ENCODE peak calls at places on chromosomes 3 and 15, in five cellular contexts. One of them, this sample, is unnamed.

GRCh38 chr3:16841906-16842709 is 42.6 kb upstream of the PLCL2 start:
- DNase-seq in glomerular endothelial cell: no peak
- DNase-seq in natural killer cell treated with Interleukin-12 subunit alpha and Interleukin-12 subunit beta and Interleukin-15 and Interleukin-18, amount 100 ng/mL, for 72 hours: peak
- DNase-seq in hippocampal formation: no peak
- DNase-seq in NCI-H1417: peak
- DNase-seq in this sample: no peak

GRCh38 chr3:46110701-46111493 is 83.6 kb upstream of the XCR1 start:
- DNase-seq in glomerular endothelial cell: no peak
- DNase-seq in natural killer cell treated with Interleukin-12 subunit alpha and Interleukin-12 subunit beta and Interleukin-15 and Interleukin-18, amount 100 ng/mL, for 72 hours: peak
- DNase-seq in hippocampal formation: no peak
- DNase-seq in NCI-H1417: no peak
- DNase-seq in this sample: peak

GRCh38 chr15:94970831-94971230 is 739.5 kb downstream of the MCTP2 start:
- DNase-seq in glomerular endothelial cell: no peak
- DNase-seq in natural killer cell treated with Interleukin-12 subunit alpha and Interleukin-12 subunit beta and Interleukin-15 and Interleukin-18, amount 100 ng/mL, for 72 hours: no peak
- DNase-seq in hippocampal formation: no peak
- DNase-seq in NCI-H1417: no peak
- DNase-seq in this sample: no peak

GRCh38 chr3:191499307-191500125 is 38.6 kb downstream of the PYDC2 start:
- DNase-seq in glomerular endothelial cell: no peak
- DNase-seq in natural killer cell treated with Interleukin-12 subunit alpha and Interleukin-12 subunit beta and Interleukin-15 and Interleukin-18, amount 100 ng/mL, for 72 hours: no peak
- DNase-seq in hippocampal formation: no peak
- DNase-seq in NCI-H1417: no peak
- DNase-seq in this sample: peak

GRCh38 chr3:126316515-126316939 is 40.7 kb downstream of the KLF15 start:
- DNase-seq in glomerular endothelial cell: no peak
- DNase-seq in natural killer cell treated with Interleukin-12 subunit alpha and Interleukin-12 subunit beta and Interleukin-15 and Interleukin-18, amount 100 ng/mL, for 72 hours: no peak
- DNase-seq in hippocampal formation: no peak
- DNase-seq in NCI-H1417: no peak
- DNase-seq in this sample: no peak

GRCh38 chr3:124860599-124860998 is 26.6 kb downstream of the ITGB5 start:
- DNase-seq in glomerular endothelial cell: peak
- DNase-seq in natural killer cell treated with Interleukin-12 subunit alpha and Interleukin-12 subunit beta and Interleukin-15 and Interleukin-18, amount 100 ng/mL, for 72 hours: no peak
- DNase-seq in hippocampal formation: no peak
- DNase-seq in NCI-H1417: no peak
- DNase-seq in this sample: peak

GRCh38 chr15:33188654-33189257 is 5.8 kb downstream of the FMN1 start:
- DNase-seq in glomerular endothelial cell: no peak
- DNase-seq in natural killer cell treated with Interleukin-12 subunit alpha and Interleukin-12 subunit beta and Interleukin-15 and Interleukin-18, amount 100 ng/mL, for 72 hours: no peak
- DNase-seq in hippocampal formation: no peak
- DNase-seq in NCI-H1417: no peak
- DNase-seq in this sample: no peak

GRCh38 chr15:43966646-43967045 is 139.8 kb downstream of the WDR76 start:
- DNase-seq in glomerular endothelial cell: no peak
- DNase-seq in natural killer cell treated with Interleukin-12 subunit alpha and Interleukin-12 subunit beta and Interleukin-15 and Interleukin-18, amount 100 ng/mL, for 72 hours: no peak
- DNase-seq in hippocampal formation: no peak
- DNase-seq in NCI-H1417: no peak
- DNase-seq in this sample: no peak

GRCh38 chr3:54427951-54428871 is 305.9 kb downstream of the CACNA2D3 start:
- DNase-seq in glomerular endothelial cell: peak
- DNase-seq in natural killer cell treated with Interleukin-12 subunit alpha and Interleukin-12 subunit beta and Interleukin-15 and Interleukin-18, amount 100 ng/mL, for 72 hours: no peak
- DNase-seq in hippocampal formation: peak
- DNase-seq in NCI-H1417: peak
- DNase-seq in this sample: peak

GRCh38 chr15:59176653-59177444 is 29.8 kb upstream of the LDHAL6B start:
- DNase-seq in glomerular endothelial cell: no peak
- DNase-seq in natural killer cell treated with Interleukin-12 subunit alpha and Interleukin-12 subunit beta and Interleukin-15 and Interleukin-18, amount 100 ng/mL, for 72 hours: no peak
- DNase-seq in hippocampal formation: peak
- DNase-seq in NCI-H1417: no peak
- DNase-seq in this sample: no peak

This sample was measured in RCC 7860.